ENCODE peak calls at places on chromosomes 6 and 20, in ten cellular contexts. X is GM20000, R is HepG2, A is pancreas, L is Calu3, I is AG10803, Q is AG09319, E is astrocyte of the spinal cord, T is coronary artery, F is PC-9. M is an unnamed sample.

GRCh38 chr20:1824834-1825233 is 70.4 kb upstream of the SIRPA start:
- DNase-seq in X (no peak), R (no peak), A (no peak), L (no peak), I (no peak), Q (no peak), E (no peak), T (no peak), F (peak; percentile 48), M (no peak)

GRCh38 chr6:139539852-139540251 is 165.4 kb upstream of the CITED2 start:
- DNase-seq in X (no peak), R (peak; percentile 52), A (no peak), L (peak; percentile 64), I (peak; percentile 97), Q (peak; percentile 77), E (peak; percentile 95), T (peak; percentile 80), F (peak; percentile 74), M (no peak)

GRCh38 chr6:10862361-10862760 is 19.5 kb downstream of the GCM2 start:
- DNase-seq in X (no peak), R (no peak), A (no peak), L (no peak), I (no peak), Q (no peak), E (no peak), T (no peak), F (no peak), M (no peak)

GRCh38 chr20:62837790-62838458 is 21.1 kb downstream of the COL9A3 start:
- DNase-seq in X (peak; percentile 68), R (peak; percentile 68), A (peak; percentile 60), L (no peak), I (peak; percentile 54), Q (no peak), E (no peak), T (peak; percentile 68), F (peak; percentile 73), M (no peak)

GRCh38 chr6:168827484-168827883 is 386.5 kb downstream of the SMOC2 start:
- DNase-seq in X (no peak), R (no peak), A (no peak), L (no peak), I (no peak), Q (no peak), E (no peak), T (no peak), F (no peak), M (no peak)

GRCh38 chr6:11650297-11650696 is 112.7 kb downstream of the TMEM170B start:
- DNase-seq in X (no peak), R (no peak), A (no peak), L (no peak), I (peak; percentile 73), Q (no peak), E (peak; percentile 88), T (no peak), F (peak; percentile 76), M (no peak)

GRCh38 chr6:125421853-125422252 is 120.1 kb upstream of the HDDC2 start:
- DNase-seq in X (no peak), R (no peak), A (no peak), L (peak; percentile 10), I (no peak), Q (no peak), E (peak; percentile 47), T (peak; percentile 82), F (no peak), M (no peak)

GRCh38 chr6:24225838-24226237 is 99.8 kb downstream of the NRSN1 start:
- DNase-seq in X (no peak), R (no peak), A (no peak), L (no peak), I (no peak), Q (no peak), E (no peak), T (no peak), F (no peak), M (no peak)

GRCh38 chr6:87436435-87436834 is 28.7 kb downstream of the CFAP206 start:
- DNase-seq in X (peak; percentile 60), R (peak; percentile 55), A (no peak), L (peak; percentile 48), I (peak; percentile 50), Q (peak; percentile 4), E (peak; percentile 72), T (no peak), F (peak; percentile 35), M (peak; percentile 46)

GRCh38 chr6:64281167-64281566 is 645.6 kb downstream of the PHF3 start:
- DNase-seq in X (no peak), R (no peak), A (no peak), L (no peak), I (no peak), Q (no peak), E (no peak), T (no peak), F (no peak), M (no peak)

DNA sequence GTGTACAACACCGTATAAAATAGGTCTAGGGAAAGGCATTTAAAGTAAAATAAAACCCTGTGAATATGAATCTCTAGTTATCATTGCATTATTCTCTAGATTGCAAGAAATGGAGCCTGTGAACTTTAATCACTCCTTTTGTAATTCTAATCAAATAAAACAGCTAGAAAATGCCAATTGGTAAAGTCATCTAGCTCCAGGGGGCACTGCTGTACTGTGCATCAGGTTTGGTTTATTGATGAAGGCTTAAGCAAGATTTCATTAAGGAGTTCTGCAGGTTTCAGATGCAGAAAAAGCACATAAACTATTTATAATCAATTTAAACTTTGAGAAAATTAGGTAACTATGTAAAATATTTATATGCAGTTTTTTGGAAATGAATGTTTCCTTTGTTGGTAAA is 645.0 kb downstream of the PHF3 start:
- DNase-seq in X (peak; percentile 10), R (peak; percentile 21), A (no peak), L (peak; percentile 32), I (peak; percentile 10), Q (no peak), E (peak; percentile 61), T (no peak), F (no peak), M (no peak)
- TF ChIP-seq CTCF in X (peak; percentile 30), R (peak; percentile 64), A (no peak), L (peak; percentile 21), I (peak; percentile 48), Q (peak; percentile 31), E (peak; percentile 41), T (no peak), F (peak; percentile 51), M (peak; percentile 33)

GRCh38 chr6:116571683-116572000 is 338 bp downstream of the RWDD1 start:
- DNase-seq in X (no peak), R (no peak), A (no peak), L (no peak), I (no peak), Q (no peak), E (no peak), T (no peak), F (no peak), M (no peak)
- TF ChIP-seq CTCF in X (no peak), R (no peak), A (no peak), L (no peak), I (no peak), Q (no peak), E (no peak), T (no peak), F (no peak), M (no peak)

GRCh38 chr6:37126554-37126906 is 43.4 kb upstream of the PIM1 start:
- DNase-seq in X (no peak), R (no peak), A (no peak), L (no peak), I (no peak), Q (no peak), E (no peak), T (no peak), F (no peak), M (no peak)

GRCh38 chr6:37126961-37127360 is 43.0 kb upstream of the PIM1 start:
- DNase-seq in X (no peak), R (no peak), A (no peak), L (no peak), I (no peak), Q (no peak), E (no peak), T (no peak), F (no peak), M (no peak)

GRCh38 chr6:37130704-37131103 is 39.2 kb upstream of the PIM1 start:
- DNase-seq in X (no peak), R (peak; percentile 68), A (no peak), L (peak; percentile 61), I (peak; percentile 66), Q (no peak), E (no peak), T (no peak), F (peak; percentile 80), M (no peak)

GRCh38 chr6:37125779-37126553 is 44.0 kb upstream of the PIM1 start:
- DNase-seq in X (no peak), R (peak; percentile 75), A (no peak), L (no peak), I (no peak), Q (no peak), E (no peak), T (no peak), F (peak; percentile 71), M (peak; percentile 54)

DNA sequence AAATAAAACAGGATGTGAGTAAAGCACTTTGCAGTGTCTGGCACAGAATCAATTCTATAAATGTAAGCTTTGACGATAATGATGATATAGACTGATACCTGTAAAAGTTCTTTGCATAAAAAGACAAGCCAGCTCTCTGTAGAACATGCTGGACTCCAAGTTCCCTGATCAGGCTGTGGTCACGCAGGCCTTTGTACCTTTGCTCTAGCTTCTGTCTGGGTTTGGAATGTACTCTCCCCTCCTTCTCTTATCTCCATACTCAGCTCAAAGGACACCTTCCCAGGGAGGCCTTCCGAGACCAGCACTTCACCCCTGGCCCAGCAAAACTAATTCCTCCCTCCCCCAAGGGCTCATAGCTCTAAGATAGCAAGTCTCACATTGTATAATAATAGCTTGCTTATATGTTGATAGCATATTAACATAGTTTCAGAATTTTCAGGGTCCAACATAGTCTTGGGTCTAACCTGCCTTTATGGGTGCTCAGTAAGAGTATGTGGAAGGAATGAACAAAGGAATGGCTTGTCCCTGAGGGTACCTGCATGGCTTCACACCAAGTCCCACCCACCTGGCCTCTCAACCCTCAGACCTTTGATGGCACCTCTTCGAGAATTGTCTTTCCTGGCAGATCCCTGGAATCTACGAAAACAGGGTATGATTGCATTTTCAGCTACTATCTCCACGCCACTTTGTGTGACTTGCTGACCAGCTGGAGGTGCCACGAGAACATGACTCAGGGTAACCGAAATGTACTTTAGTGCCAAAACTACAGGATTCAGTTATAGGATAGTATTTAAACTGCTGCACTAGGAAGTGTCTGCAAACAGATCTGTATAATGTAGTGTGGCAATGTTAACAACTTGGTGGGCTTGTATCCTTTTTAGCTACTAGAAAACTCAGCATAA is 41.7 kb upstream of the PIM1 start:
- DNase-seq in X (no peak), R (peak; percentile 97), A (no peak), L (no peak), I (peak; percentile 62), Q (no peak), E (peak; percentile 77), T (no peak), F (peak; percentile 81), M (no peak)
- TF ChIP-seq CTCF in X (no peak), R (peak; percentile 73), A (no peak), L (no peak), I (no peak), Q (no peak), E (peak; percentile 26), T (no peak), F (no peak), M (no peak)

DNA sequence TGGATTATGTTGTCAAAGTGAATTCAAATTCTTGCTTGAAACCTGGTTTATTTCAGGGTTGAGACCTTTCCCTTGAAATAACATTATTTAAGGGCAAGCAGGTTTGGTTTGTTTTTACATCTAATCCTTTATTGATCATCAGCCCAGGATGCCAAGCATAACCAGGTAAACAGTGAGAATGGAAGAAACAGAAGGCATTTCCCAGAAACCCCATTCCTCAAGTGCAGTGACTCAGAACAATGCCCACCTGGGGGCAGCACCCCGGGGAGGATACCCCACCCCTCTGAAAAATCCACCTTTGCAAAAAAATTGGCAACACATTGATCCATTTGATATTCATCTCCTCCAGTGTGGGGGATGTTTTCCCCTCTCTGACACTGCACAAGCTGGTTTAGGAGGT is 32.5 kb downstream of the POFUT1 start:
- DNase-seq in X (no peak), R (no peak), A (no peak), L (peak; percentile 44), I (no peak), Q (no peak), E (no peak), T (no peak), F (peak; percentile 61), M (no peak)
- TF ChIP-seq CTCF in X (no peak), R (peak; percentile 48), A (no peak), L (no peak), I (no peak), Q (no peak), E (no peak), T (no peak), F (no peak), M (no peak)

M was measured in mesothelial cell of epicardium.